ENCODE peak calls at places on chromosomes 13 and 19, in seven cellular contexts. One of them, this sample, is unnamed. For H3K4me1, the result is how much of the 10 kb centered on the place peaks cover.

GRCh38 chr19:29674374-29675119 is 9.3 kb downstream of the PLEKHF1 start:
- DNase-seq in Peyer's patch: no peak
- DNase-seq in left lung: no peak
- DNase-seq in mucosa of descending colon: no peak
- DNase-seq in hepatocyte: no peak
- DNase-seq in tibial artery: no peak
- DNase-seq in suprapubic skin: no peak
- DNase-seq in this sample: no peak

GRCh38 chr19:54011507-54012211 is 20.2 kb downstream of the CACNG6 start:
- DNase-seq in hepatocyte: no peak
- DNase-seq in tibial artery: no peak
- DNase-seq in left lung: no peak
- DNase-seq in Peyer's patch: no peak
- DNase-seq in suprapubic skin: no peak
- DNase-seq in mucosa of descending colon: no peak
- DNase-seq in this sample: no peak

GRCh38 chr13:113935523-113935922 is 38.4 kb downstream of the C13orf46 start:
- DNase-seq in left lung: peak
- DNase-seq in mucosa of descending colon: peak
- DNase-seq in Peyer's patch: peak
- DNase-seq in hepatocyte: no peak
- DNase-seq in tibial artery: no peak
- DNase-seq in suprapubic skin: peak
- DNase-seq in this sample: no peak

GRCh38 chr13:54424344-54424743 is 1395.7 kb downstream of the OLFM4 start:
- DNase-seq in hepatocyte: no peak
- DNase-seq in left lung: no peak
- DNase-seq in suprapubic skin: no peak
- DNase-seq in mucosa of descending colon: no peak
- DNase-seq in tibial artery: no peak
- DNase-seq in Peyer's patch: no peak
- DNase-seq in this sample: no peak

GRCh38 chr13:22195726-22196125 is 524.9 kb downstream of the FGF9 start:
- DNase-seq in hepatocyte: no peak
- DNase-seq in Peyer's patch: no peak
- DNase-seq in suprapubic skin: no peak
- DNase-seq in mucosa of descending colon: no peak
- DNase-seq in tibial artery: no peak
- DNase-seq in left lung: no peak
- DNase-seq in this sample: no peak

GRCh38 chr19:16244091-16244490 is 46.4 kb downstream of the AP1M1 start:
- DNase-seq in hepatocyte: no peak
- DNase-seq in Peyer's patch: no peak
- DNase-seq in suprapubic skin: no peak
- DNase-seq in mucosa of descending colon: no peak
- DNase-seq in tibial artery: no peak
- DNase-seq in left lung: no peak
- DNase-seq in this sample: no peak

GRCh38 chr13:103224804-103225203 is 158.6 kb upstream of the SLC10A2 start:
- DNase-seq in Peyer's patch: no peak
- DNase-seq in tibial artery: no peak
- DNase-seq in left lung: no peak
- DNase-seq in hepatocyte: no peak
- DNase-seq in suprapubic skin: no peak
- DNase-seq in mucosa of descending colon: no peak
- DNase-seq in this sample: no peak

GRCh38 chr13:49308977-49309408 is 61.3 kb downstream of the CDADC1 start:
- DNase-seq in tibial artery: peak
- DNase-seq in Peyer's patch: no peak
- DNase-seq in left lung: peak
- DNase-seq in hepatocyte: no peak
- DNase-seq in suprapubic skin: no peak
- DNase-seq in mucosa of descending colon: no peak
- DNase-seq in this sample: peak

GRCh38 chr19:18910010-18910409 is 9.2 kb downstream of the COPE start:
- DNase-seq in hepatocyte: no peak
- DNase-seq in left lung: no peak
- DNase-seq in mucosa of descending colon: no peak
- DNase-seq in Peyer's patch: peak
- DNase-seq in tibial artery: no peak
- DNase-seq in suprapubic skin: no peak
- DNase-seq in this sample: no peak

GRCh38 chr13:34926513-34926912 is 15.6 kb upstream of the NBEA start:
- DNase-seq in left lung: no peak
- DNase-seq in mucosa of descending colon: no peak
- DNase-seq in suprapubic skin: no peak
- DNase-seq in Peyer's patch: no peak
- DNase-seq in hepatocyte: peak
- DNase-seq in tibial artery: no peak
- DNase-seq in this sample: no peak

GRCh38 chr19:47221080-47221841 is 9.7 kb downstream of the BBC3 start:
- DNase-seq in left lung: no peak
- DNase-seq in mucosa of descending colon: no peak
- DNase-seq in hepatocyte: no peak
- DNase-seq in suprapubic skin: no peak
- DNase-seq in Peyer's patch: no peak
- DNase-seq in tibial artery: no peak
- DNase-seq in this sample: no peak

GRCh38 chr19:5991244-5991838 is 13.4 kb upstream of the RANBP3 start:
- DNase-seq in suprapubic skin: no peak
- DNase-seq in tibial artery: no peak
- DNase-seq in Peyer's patch: no peak
- DNase-seq in left lung: no peak
- DNase-seq in mucosa of descending colon: no peak
- DNase-seq in hepatocyte: no peak
- DNase-seq in this sample: no peak

GRCh38 chr13:42395066-42395821 is 123.3 kb downstream of the AKAP11 start:
- DNase-seq in Peyer's patch: no peak
- DNase-seq in left lung: no peak
- DNase-seq in hepatocyte: no peak
- DNase-seq in mucosa of descending colon: no peak
- DNase-seq in suprapubic skin: no peak
- DNase-seq in tibial artery: no peak
- DNase-seq in this sample: no peak

GRCh38 chr13:73335226-73335625 is 276.4 kb downstream of the KLF5 start:
- DNase-seq in mucosa of descending colon: no peak
- DNase-seq in hepatocyte: no peak
- DNase-seq in tibial artery: no peak
- DNase-seq in suprapubic skin: no peak
- DNase-seq in left lung: no peak
- DNase-seq in Peyer's patch: no peak
- DNase-seq in this sample: no peak

GRCh38 chr19:18875726-18876125 is 20.2 kb downstream of the CERS1 start:
- DNase-seq in hepatocyte: no peak
- DNase-seq in left lung: no peak
- DNase-seq in mucosa of descending colon: no peak
- DNase-seq in suprapubic skin: no peak
- DNase-seq in tibial artery: no peak
- DNase-seq in Peyer's patch: no peak
- DNase-seq in this sample: no peak

GRCh38 chr19:47719047-47719885 is 6.0 kb downstream of the EHD2 start:
- DNase-seq in tibial artery: peak
- DNase-seq in mucosa of descending colon: peak
- DNase-seq in hepatocyte: peak
- DNase-seq in suprapubic skin: peak
- DNase-seq in left lung: peak
- DNase-seq in Peyer's patch: no peak
- DNase-seq in this sample: peak

GRCh38 chr19:49638360-49638759 is 1.6 kb downstream of the RRAS start:
- DNase-seq in hepatocyte: no peak
- DNase-seq in Peyer's patch: no peak
- DNase-seq in suprapubic skin: no peak
- DNase-seq in left lung: no peak
- DNase-seq in mucosa of descending colon: peak
- DNase-seq in tibial artery: no peak
- DNase-seq in this sample: no peak

GRCh38 chr13:113493315-113493951 is 2.9 kb upstream of the DCUN1D2 start:
- DNase-seq in mucosa of descending colon: no peak
- DNase-seq in left lung: no peak
- DNase-seq in tibial artery: no peak
- DNase-seq in Peyer's patch: no peak
- DNase-seq in suprapubic skin: no peak
- DNase-seq in hepatocyte: peak
- DNase-seq in this sample: no peak

GRCh38 chr19:5214902-5215301 is 125.7 kb downstream of the PTPRS start:
- DNase-seq in Peyer's patch: no peak
- DNase-seq in left lung: no peak
- DNase-seq in tibial artery: no peak
- DNase-seq in suprapubic skin: no peak
- DNase-seq in hepatocyte: no peak
- DNase-seq in mucosa of descending colon: no peak
- DNase-seq in this sample: no peak

GRCh38 chr13:99199541-99200432 is 867 bp upstream of the UBAC2 start:
- DNase-seq in left lung: no peak
- DNase-seq in mucosa of descending colon: no peak
- DNase-seq in suprapubic skin: no peak
- DNase-seq in Peyer's patch: no peak
- DNase-seq in tibial artery: no peak
- DNase-seq in hepatocyte: no peak
- DNase-seq in this sample: peak

GRCh38 chr19:7287716-7288115 is 6.5 kb downstream of the INSR start:
- DNase-seq in suprapubic skin: no peak
- DNase-seq in tibial artery: no peak
- DNase-seq in mucosa of descending colon: no peak
- DNase-seq in Peyer's patch: no peak
- DNase-seq in hepatocyte: no peak
- DNase-seq in left lung: no peak
- DNase-seq in this sample: no peak

GRCh38 chr13:72774019-72774418 is 7.7 kb downstream of the DIS3 start:
- DNase-seq in left lung: no peak
- DNase-seq in hepatocyte: no peak
- DNase-seq in suprapubic skin: no peak
- DNase-seq in tibial artery: no peak
- DNase-seq in mucosa of descending colon: no peak
- DNase-seq in Peyer's patch: no peak
- DNase-seq in this sample: no peak

GRCh38 chr19:34274827-34275625 is 20.7 kb downstream of the GARRE1 start:
- DNase-seq in hepatocyte: no peak
- DNase-seq in Peyer's patch: no peak
- DNase-seq in suprapubic skin: no peak
- DNase-seq in mucosa of descending colon: no peak
- DNase-seq in tibial artery: no peak
- DNase-seq in left lung: no peak
- DNase-seq in this sample: no peak
- H3K4me1 ChIP-seq in hepatocyte: under half
- H3K4me1 ChIP-seq in Peyer's patch: under half
- H3K4me1 ChIP-seq in suprapubic skin: under half
- H3K4me1 ChIP-seq in mucosa of descending colon: under half
- H3K4me1 ChIP-seq in tibial artery: under half
- H3K4me1 ChIP-seq in left lung: under half
- H3K4me1 ChIP-seq in this sample: half or more

DNA sequence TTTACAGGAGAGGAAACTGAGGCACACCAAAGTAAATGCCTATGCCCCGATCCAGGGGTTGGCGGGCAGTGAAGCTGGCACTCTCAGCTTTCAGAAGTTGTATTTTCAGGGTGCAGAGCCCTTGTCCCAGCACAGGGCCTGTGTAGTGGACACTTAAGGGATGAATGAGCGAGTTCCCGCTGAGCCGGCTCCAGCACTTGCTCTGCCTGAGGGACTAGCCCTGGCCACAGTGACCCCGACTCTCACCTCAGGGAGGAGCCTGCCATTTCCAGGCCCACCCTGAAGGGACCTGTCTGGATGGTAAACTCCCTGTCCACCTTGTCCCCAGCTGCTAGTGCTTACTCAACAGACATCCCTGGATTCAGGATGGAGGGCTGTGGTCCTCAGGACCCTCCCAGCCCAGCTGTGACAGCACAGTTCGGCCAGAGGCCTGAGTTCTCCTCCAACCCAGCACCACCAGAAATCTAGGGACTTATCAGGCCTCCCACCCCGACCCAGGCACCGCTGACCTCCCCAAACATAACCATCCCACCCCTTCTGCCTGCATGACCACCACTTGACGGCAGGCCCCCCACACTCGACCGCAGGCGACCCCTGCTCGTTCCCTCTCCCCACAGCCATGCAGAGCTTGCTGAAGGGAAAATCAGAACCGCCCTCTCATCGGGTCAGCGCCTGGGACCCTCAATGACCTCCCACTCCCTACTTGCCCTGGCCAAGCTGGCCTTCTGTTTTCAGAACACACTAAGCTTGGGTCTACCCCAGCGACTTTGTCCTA is 8.4 kb downstream of the PPP6R1 start:
- DNase-seq in mucosa of descending colon: peak
- DNase-seq in Peyer's patch: no peak
- DNase-seq in hepatocyte: no peak
- DNase-seq in left lung: peak
- DNase-seq in suprapubic skin: no peak
- DNase-seq in tibial artery: no peak
- DNase-seq in this sample: no peak
- H3K4me1 ChIP-seq in mucosa of descending colon: under half
- H3K4me1 ChIP-seq in Peyer's patch: under half
- H3K4me1 ChIP-seq in hepatocyte: under half
- H3K4me1 ChIP-seq in left lung: half or more
- H3K4me1 ChIP-seq in suprapubic skin: half or more
- H3K4me1 ChIP-seq in tibial artery: under half
- H3K4me1 ChIP-seq in this sample: half or more

DNA sequence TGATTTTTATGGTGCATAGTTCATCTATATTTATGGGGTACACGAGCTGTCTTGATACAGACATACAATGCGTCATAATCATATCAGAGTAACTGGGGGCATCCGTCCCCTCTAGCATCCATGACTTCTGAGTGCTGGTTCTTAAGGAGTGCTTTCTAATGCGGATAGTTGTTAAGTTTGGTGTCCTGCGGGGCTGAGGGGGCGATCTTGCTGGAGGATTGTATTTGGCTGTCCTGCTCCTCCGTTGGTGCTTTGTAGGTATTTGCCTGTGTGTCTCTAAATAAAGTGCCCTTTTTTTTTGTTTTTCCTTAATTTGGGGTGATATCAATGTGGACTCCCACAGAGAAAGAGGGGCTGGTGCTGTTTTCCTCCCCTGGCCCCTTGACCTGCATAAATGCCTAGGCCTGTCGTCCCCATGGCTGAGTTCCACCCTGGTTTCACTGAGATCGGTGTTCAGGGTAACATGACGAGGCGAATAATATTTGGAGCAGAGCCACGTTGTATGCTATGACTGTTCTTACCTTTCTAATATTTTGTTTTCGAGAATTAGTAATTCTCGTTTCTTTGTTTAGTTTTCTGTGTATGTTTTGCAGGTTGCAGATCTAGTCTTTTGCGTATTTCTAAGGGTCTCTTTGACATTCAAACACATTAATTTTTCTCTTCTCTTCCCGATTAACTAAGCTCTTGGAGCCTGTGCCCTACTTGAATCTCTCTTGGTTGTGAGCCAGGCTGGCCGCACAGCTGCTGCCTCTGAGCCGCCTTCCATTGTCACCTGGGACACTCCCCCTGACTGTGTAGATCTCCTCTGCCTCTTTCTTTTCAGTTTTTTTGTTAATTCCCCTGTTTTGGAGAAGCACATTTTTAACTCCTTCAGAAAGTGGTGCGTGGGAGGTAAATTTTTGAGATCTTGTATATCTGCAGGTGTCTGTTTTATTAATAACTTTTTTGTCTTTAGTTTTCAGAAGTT is 100.3 kb downstream of the ARHGEF7 start:
- DNase-seq in Peyer's patch: no peak
- DNase-seq in hepatocyte: no peak
- DNase-seq in mucosa of descending colon: no peak
- DNase-seq in tibial artery: no peak
- DNase-seq in suprapubic skin: no peak
- DNase-seq in left lung: no peak
- DNase-seq in this sample: no peak
- H3K4me1 ChIP-seq in Peyer's patch: under half
- H3K4me1 ChIP-seq in hepatocyte: under half
- H3K4me1 ChIP-seq in mucosa of descending colon: under half
- H3K4me1 ChIP-seq in tibial artery: under half
- H3K4me1 ChIP-seq in suprapubic skin: half or more
- H3K4me1 ChIP-seq in left lung: under half
- H3K4me1 ChIP-seq in this sample: under half

GRCh38 chr19:51508059-51508733 is 6.6 kb upstream of the SIGLEC12 start:
- DNase-seq in tibial artery: no peak
- DNase-seq in left lung: no peak
- DNase-seq in mucosa of descending colon: no peak
- DNase-seq in suprapubic skin: no peak
- DNase-seq in Peyer's patch: no peak
- DNase-seq in hepatocyte: no peak
- DNase-seq in this sample: no peak
- H3K4me1 ChIP-seq in tibial artery: under half
- H3K4me1 ChIP-seq in left lung: under half
- H3K4me1 ChIP-seq in mucosa of descending colon: under half
- H3K4me1 ChIP-seq in suprapubic skin: under half
- H3K4me1 ChIP-seq in Peyer's patch: under half
- H3K4me1 ChIP-seq in hepatocyte: under half
- H3K4me1 ChIP-seq in this sample: under half

This sample was measured in right atrium auricular region.